ENCODE peak calls at places on chromosomes 12 and 14, in four cellular contexts. One of them, this sample, is unnamed.

GRCh38 chr12:95118788-95119179 is 45.4 kb upstream of the NR2C1 start:
- DNase-seq in pancreas: no peak
- DNase-seq in OCI-LY7: no peak
- DNase-seq in mammary epithelial cell: no peak
- DNase-seq in this sample: no peak

GRCh38 chr14:89973234-89973823 is 17.6 kb downstream of the TDP1 start:
- DNase-seq in pancreas: no peak
- DNase-seq in OCI-LY7: peak; percentile 58
- DNase-seq in mammary epithelial cell: peak; percentile 40
- DNase-seq in this sample: peak; percentile 20

GRCh38 chr14:52860910-52861309 is 69.5 kb upstream of the GNPNAT1 start:
- DNase-seq in pancreas: no peak
- DNase-seq in OCI-LY7: no peak
- DNase-seq in mammary epithelial cell: no peak
- DNase-seq in this sample: no peak

GRCh38 chr12:3304436-3305135 is 186.4 kb upstream of the PRMT8 start:
- DNase-seq in pancreas: peak; percentile 47
- DNase-seq in OCI-LY7: no peak
- DNase-seq in mammary epithelial cell: peak; percentile 97
- DNase-seq in this sample: no peak

GRCh38 chr12:131856366-131857097 is 28.3 kb downstream of the MMP17 start:
- DNase-seq in pancreas: no peak
- DNase-seq in OCI-LY7: no peak
- DNase-seq in mammary epithelial cell: no peak
- DNase-seq in this sample: no peak

GRCh38 chr12:67484788-67485480 is 163.6 kb upstream of the DYRK2 start:
- DNase-seq in pancreas: no peak
- DNase-seq in OCI-LY7: peak; percentile 28
- DNase-seq in mammary epithelial cell: no peak
- DNase-seq in this sample: peak; percentile 20

GRCh38 chr14:98069712-98070133 is 1202.3 kb downstream of the BCL11B start:
- DNase-seq in pancreas: peak; percentile 25
- DNase-seq in OCI-LY7: no peak
- DNase-seq in mammary epithelial cell: peak; percentile 85
- DNase-seq in this sample: no peak

GRCh38 chr12:131764738-131765137 is 53.8 kb downstream of the SFSWAP start:
- DNase-seq in pancreas: no peak
- DNase-seq in OCI-LY7: no peak
- DNase-seq in mammary epithelial cell: no peak
- DNase-seq in this sample: no peak

GRCh38 chr12:14884458-14884878 is 1.2 kb downstream of the MGP start:
- DNase-seq in pancreas: peak; percentile 82
- DNase-seq in OCI-LY7: peak; percentile 85
- DNase-seq in mammary epithelial cell: peak; percentile 82
- DNase-seq in this sample: peak; percentile 89

GRCh38 chr12:26047401-26048226 is 77.2 kb downstream of the BHLHE41 start:
- DNase-seq in pancreas: no peak
- DNase-seq in OCI-LY7: no peak
- DNase-seq in mammary epithelial cell: no peak
- DNase-seq in this sample: no peak

GRCh38 chr12:32897276-32897615 is 669 bp upstream of the PKP2 start:
- DNase-seq in pancreas: no peak
- DNase-seq in OCI-LY7: no peak
- DNase-seq in mammary epithelial cell: no peak
- DNase-seq in this sample: no peak

GRCh38 chr14:98949506-98950135 is 322.4 kb downstream of the BCL11B start:
- DNase-seq in pancreas: no peak
- DNase-seq in OCI-LY7: no peak
- DNase-seq in mammary epithelial cell: no peak
- DNase-seq in this sample: no peak

GRCh38 chr14:36605506-36605857 is 23.1 kb upstream of the NKX2-8 start:
- DNase-seq in pancreas: no peak
- DNase-seq in OCI-LY7: no peak
- DNase-seq in mammary epithelial cell: peak; percentile 10
- DNase-seq in this sample: no peak

GRCh38 chr12:108592033-108592909 is 5.6 kb downstream of the TMEM119 start:
- DNase-seq in pancreas: no peak
- DNase-seq in OCI-LY7: no peak
- DNase-seq in mammary epithelial cell: no peak
- DNase-seq in this sample: no peak

GRCh38 chr12:4242595-4242994 is 31.0 kb upstream of the CCND2 start:
- DNase-seq in pancreas: no peak
- DNase-seq in OCI-LY7: no peak
- DNase-seq in mammary epithelial cell: no peak
- DNase-seq in this sample: no peak

GRCh38 chr14:68975667-68976066 is 3.4 kb downstream of the ACTN1 start:
- DNase-seq in pancreas: no peak
- DNase-seq in OCI-LY7: no peak
- DNase-seq in mammary epithelial cell: peak; percentile 85
- DNase-seq in this sample: no peak

GRCh38 chr12:62190081-62190480 is 70.1 kb upstream of the USP15 start:
- DNase-seq in pancreas: no peak
- DNase-seq in OCI-LY7: no peak
- DNase-seq in mammary epithelial cell: no peak
- DNase-seq in this sample: no peak

GRCh38 chr12:110744176-110744575 is 1.5 kb upstream of the PPP1CC start:
- DNase-seq in pancreas: no peak
- DNase-seq in OCI-LY7: no peak
- DNase-seq in mammary epithelial cell: peak; percentile 70
- DNase-seq in this sample: peak; percentile 49

GRCh38 chr14:29926701-29927595 is 699 bp downstream of the PRKD1 start:
- DNase-seq in pancreas: peak; percentile 91
- DNase-seq in OCI-LY7: no peak
- DNase-seq in mammary epithelial cell: peak; percentile 50
- DNase-seq in this sample: no peak

DNA sequence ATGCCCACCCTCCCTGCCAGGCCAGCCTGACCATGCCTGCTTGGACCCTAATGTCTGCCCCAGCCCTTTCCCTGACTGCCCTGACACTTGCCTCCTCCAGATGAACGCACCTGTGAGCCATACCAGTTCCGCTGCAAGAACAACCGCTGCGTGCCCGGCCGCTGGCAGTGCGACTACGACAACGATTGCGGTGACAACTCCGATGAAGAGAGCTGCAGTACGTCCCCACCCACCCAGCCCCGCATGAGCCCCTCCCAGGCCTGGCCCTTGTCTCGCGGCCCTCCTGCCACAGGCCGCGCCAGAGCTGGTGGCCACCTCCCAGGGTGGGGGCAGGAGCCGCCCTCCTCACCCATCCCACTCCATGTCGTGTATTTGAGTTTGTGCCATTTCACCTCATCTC is 14.3 kb upstream of the NXPH4 start:
- DNase-seq in pancreas: no peak
- DNase-seq in OCI-LY7: no peak
- DNase-seq in mammary epithelial cell: no peak
- DNase-seq in this sample: no peak
- H3K36me3 ChIP-seq in pancreas: no peaks in the 10 kb centered on the region
- H3K36me3 ChIP-seq in OCI-LY7: no peaks in the 10 kb centered on the region
- H3K36me3 ChIP-seq in mammary epithelial cell: no peaks in the 10 kb centered on the region
- H3K36me3 ChIP-seq in this sample: no peaks in the 10 kb centered on the region

GRCh38 chr14:20112321-20112720 is 1.8 kb downstream of the OR4K17 start:
- DNase-seq in pancreas: no peak
- DNase-seq in OCI-LY7: no peak
- DNase-seq in mammary epithelial cell: no peak
- DNase-seq in this sample: no peak

DNA sequence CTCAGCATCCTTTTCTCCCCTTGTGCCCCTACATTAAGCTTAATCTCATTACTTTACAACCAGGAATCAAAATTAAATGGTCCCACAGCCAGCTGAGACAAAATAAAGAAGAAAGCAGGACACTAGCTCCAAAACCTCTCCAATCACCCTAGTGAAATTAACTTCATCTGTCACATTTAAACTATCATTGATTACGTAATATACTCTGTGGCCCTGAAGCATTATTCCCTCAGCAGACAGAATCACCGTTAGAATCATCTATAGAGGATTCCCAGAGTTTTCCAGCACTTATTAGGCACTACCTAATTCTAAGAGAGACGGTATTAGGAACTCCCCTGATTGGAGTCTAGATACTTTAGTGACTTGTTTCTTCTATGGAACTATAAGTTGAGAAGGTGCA is at the start of gene OR4K17:
- DNase-seq in pancreas: no peak
- DNase-seq in OCI-LY7: no peak
- DNase-seq in mammary epithelial cell: no peak
- DNase-seq in this sample: no peak
- H3K4me3 ChIP-seq in pancreas: no peak within 1 kb of the TSS
- H3K4me3 ChIP-seq in OCI-LY7: no peak within 1 kb of the TSS
- H3K4me3 ChIP-seq in mammary epithelial cell: no peak within 1 kb of the TSS
- H3K4me3 ChIP-seq in this sample: no peak within 1 kb of the TSS

GRCh38 chr14:67232066-67232465 is 9.2 kb upstream of the PALS1 start:
- DNase-seq in pancreas: no peak
- DNase-seq in OCI-LY7: no peak
- DNase-seq in mammary epithelial cell: no peak
- DNase-seq in this sample: no peak
- H3K4me1 ChIP-seq in pancreas: no peaks in the 10 kb centered on the region
- H3K4me1 ChIP-seq in OCI-LY7: no peaks in the 10 kb centered on the region
- H3K4me1 ChIP-seq in mammary epithelial cell: no peaks in the 10 kb centered on the region
- H3K4me1 ChIP-seq in this sample: no peaks in the 10 kb centered on the region

DNA sequence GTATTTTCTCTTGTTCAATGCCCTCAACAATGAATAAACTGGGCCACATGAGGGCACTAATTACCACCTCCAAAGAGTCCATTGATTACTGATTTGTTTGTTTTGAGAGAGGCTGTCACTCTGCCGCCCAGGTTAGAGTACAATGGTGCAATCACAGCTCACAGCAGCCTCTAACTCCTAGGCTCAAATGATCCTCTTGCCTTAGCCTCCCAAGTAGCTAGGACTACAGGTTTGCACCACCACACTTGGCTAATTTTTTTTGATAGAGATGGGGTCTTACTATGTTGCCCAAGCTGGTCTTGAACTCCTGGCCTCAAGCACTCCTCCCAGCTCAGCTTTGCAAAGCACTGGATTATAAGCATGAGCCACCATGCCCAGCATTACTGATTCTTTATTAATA is 28.3 kb upstream of the SYCP3 start:
- DNase-seq in pancreas: no peak
- DNase-seq in OCI-LY7: no peak
- DNase-seq in mammary epithelial cell: no peak
- DNase-seq in this sample: no peak
- H3K36me3 ChIP-seq in pancreas: no peaks in the 10 kb centered on the region
- H3K36me3 ChIP-seq in OCI-LY7: peaks cover 75% of the 10 kb centered on the region
- H3K36me3 ChIP-seq in mammary epithelial cell: peaks cover 6% of the 10 kb centered on the region
- H3K36me3 ChIP-seq in this sample: peaks cover 25% of the 10 kb centered on the region

GRCh38 chr14:100371773-100372172 is 48.6 kb downstream of the SLC25A47 start:
- DNase-seq in pancreas: no peak
- DNase-seq in OCI-LY7: no peak
- DNase-seq in mammary epithelial cell: no peak
- DNase-seq in this sample: no peak
- H3K4me3 ChIP-seq in pancreas: no peak overlapping the region
- H3K4me3 ChIP-seq in OCI-LY7: no peak overlapping the region
- H3K4me3 ChIP-seq in mammary epithelial cell: no peak overlapping the region
- H3K4me3 ChIP-seq in this sample: no peak overlapping the region

GRCh38 chr12:92546259-92546825 is 156.4 kb upstream of the PLEKHG7 start:
- DNase-seq in pancreas: no peak
- DNase-seq in OCI-LY7: no peak
- DNase-seq in mammary epithelial cell: no peak
- DNase-seq in this sample: no peak

GRCh38 chr12:92547906-92548305 is 154.9 kb upstream of the PLEKHG7 start:
- DNase-seq in pancreas: no peak
- DNase-seq in OCI-LY7: no peak
- DNase-seq in mammary epithelial cell: no peak
- DNase-seq in this sample: no peak

GRCh38 chr12:92544321-92544720 is 158.5 kb upstream of the PLEKHG7 start:
- DNase-seq in pancreas: no peak
- DNase-seq in OCI-LY7: no peak
- DNase-seq in mammary epithelial cell: no peak
- DNase-seq in this sample: no peak

GRCh38 chr12:92543872-92544271 is 158.9 kb upstream of the PLEKHG7 start:
- DNase-seq in pancreas: no peak
- DNase-seq in OCI-LY7: peak; percentile 44
- DNase-seq in mammary epithelial cell: no peak
- DNase-seq in this sample: no peak

DNA sequence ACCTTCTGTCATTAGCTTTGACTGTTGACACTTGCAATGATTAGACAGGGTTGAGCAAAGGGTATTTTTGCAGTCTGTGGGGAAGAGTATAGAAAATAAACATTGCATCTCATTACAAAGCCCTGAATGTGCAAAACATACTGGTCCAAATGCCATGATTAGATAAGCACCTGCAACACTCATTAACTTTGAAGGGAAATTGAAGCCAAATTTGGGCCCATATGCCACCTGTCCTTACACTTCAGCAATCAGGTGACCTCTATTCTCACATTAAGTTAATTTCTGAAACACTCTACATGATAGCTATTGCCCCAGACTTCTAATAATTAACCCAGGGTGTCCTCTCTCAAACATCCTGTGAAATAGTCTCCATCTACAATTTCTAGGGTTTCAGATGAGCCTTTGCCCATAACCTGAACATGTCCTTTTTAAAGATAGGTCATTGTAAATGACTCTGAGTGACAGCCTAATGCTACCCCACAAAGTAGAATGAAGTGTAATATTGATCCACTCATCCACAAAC is 155.9 kb upstream of the PLEKHG7 start:
- DNase-seq in pancreas: no peak
- DNase-seq in OCI-LY7: peak; percentile 42
- DNase-seq in mammary epithelial cell: no peak
- DNase-seq in this sample: no peak
- H3K4me1 ChIP-seq in pancreas: peaks cover 64% of the 10 kb centered on the region
- H3K4me1 ChIP-seq in OCI-LY7: peaks cover 47% of the 10 kb centered on the region
- H3K4me1 ChIP-seq in mammary epithelial cell: peaks cover 16% of the 10 kb centered on the region
- H3K4me1 ChIP-seq in this sample: no peaks in the 10 kb centered on the region

This sample was measured in CD8-positive, alpha-beta T cell.